ENCODE peak calls at places on chromosomes 11 and 22, in five cellular contexts. Y is fibroblast of lung, G is OCI-LY7, R is cardiac fibroblast, T is mucosa of descending colon. V is an unnamed sample.

GRCh38 chr22:28857288-28857687 is 26.1 kb upstream of the ZNRF3 start:
- DNase-seq in R (no peak), Y (no peak), G (no peak), T (no peak), V (no peak)

GRCh38 chr11:100735949-100736675 is 49.0 kb downstream of the ARHGAP42 start:
- DNase-seq in G (no peak), R (peak), T (no peak), Y (no peak), V (no peak)

GRCh38 chr11:124740277-124740882 is 638 bp downstream of the NRGN start:
- DNase-seq in T (peak), Y (no peak), R (peak), G (peak), V (peak)

GRCh38 chr11:24155792-24156191 is 341.1 kb upstream of the LUZP2 start:
- DNase-seq in G (no peak), R (no peak), Y (no peak), T (no peak), V (no peak)

GRCh38 chr22:19046719-19047609 is 75.2 kb downstream of the DGCR2 start:
- DNase-seq in G (no peak), R (no peak), Y (no peak), T (peak), V (no peak)

GRCh38 chr11:26790738-26791137 is 68.9 kb upstream of the SLC5A12 start:
- DNase-seq in Y (no peak), R (no peak), G (no peak), T (no peak), V (no peak)

GRCh38 chr11:108859510-108859909 is 194.6 kb downstream of the DDX10 start:
- DNase-seq in R (no peak), T (no peak), G (no peak), Y (no peak), V (no peak)

GRCh38 chr22:34111210-34111824 is 191.0 kb upstream of the LARGE1 start:
- DNase-seq in R (peak), T (no peak), Y (peak), G (peak), V (peak)

GRCh38 chr11:18769802-18770456 is 21.7 kb downstream of the PTPN5 start:
- DNase-seq in Y (no peak), G (peak), T (peak), R (no peak), V (no peak)

GRCh38 chr11:56817661-56818060 is 69.2 kb upstream of the OR9G4 start:
- DNase-seq in R (no peak), Y (no peak), G (no peak), T (no peak), V (no peak)

GRCh38 chr11:46976182-46976854 is 39.8 kb downstream of the CSTPP1 start:
- DNase-seq in R (no peak), Y (no peak), T (no peak), G (no peak), V (no peak)
- TF ChIP-seq CTCF in R (no peak), Y (no peak), T (no peak), G (no peak), V (no peak)

GRCh38 chr22:44325718-44326548 is 13.2 kb upstream of the SHISAL1 start:
- DNase-seq in T (no peak), Y (peak), R (peak), G (no peak), V (no peak)
- TF ChIP-seq CTCF in T (no peak), Y (peak), R (peak), G (no peak), V (no peak)

GRCh38 chr11:55714982-55715888 is 53.2 kb downstream of the OR4C6 start:
- DNase-seq in Y (no peak), T (no peak), R (no peak), G (peak), V (no peak)
- TF ChIP-seq CTCF in Y (no peak), T (no peak), R (no peak), G (peak), V (no peak)

GRCh38 chr22:23512738-23513137 is 67.4 kb downstream of the IGLL1 start:
- DNase-seq in R (no peak), T (no peak), G (no peak), Y (no peak), V (no peak)

GRCh38 chr22:23513705-23514104 is 66.4 kb downstream of the IGLL1 start:
- DNase-seq in R (no peak), Y (no peak), G (no peak), T (no peak), V (no peak)

GRCh38 chr22:23514317-23515038 is 65.6 kb downstream of the IGLL1 start:
- DNase-seq in T (no peak), G (no peak), R (no peak), Y (no peak), V (no peak)

GRCh38 chr22:23511627-23512347 is 68.3 kb downstream of the IGLL1 start:
- DNase-seq in R (no peak), G (no peak), T (no peak), Y (no peak), V (no peak)

GRCh38 chr22:23512348-23512705 is 67.8 kb downstream of the IGLL1 start:
- DNase-seq in R (no peak), T (no peak), G (no peak), Y (no peak), V (no peak)
- TF ChIP-seq CTCF in R (no peak), T (no peak), G (no peak), Y (no peak), V (no peak)

V was measured in activated B cell treated with CpG ODN at 0.5 μM for 24 hours.